ENCODE peak calls at places on chromosomes 2 and 18, in nine cellular contexts. D is tibial nerve; Q is activated CD8-positive, alpha-beta T cell treated with anti-CD3 and anti-CD28 coated beads for 36 hours; O is nephron progenitor cell; K is IMR-90; N is ovary; C is CD8-positive, alpha-beta T cell; Y is AG09309; V is psoas muscle. R is an unnamed sample.

GRCh38 chr2:130307850-130308249 is 34.8 kb upstream of the IMP4 start:
- DNase-seq in K (no peak), N (no peak), Q (no peak), V (peak), Y (no peak), O (no peak), C (no peak), D (no peak), R (no peak)

GRCh38 chr2:30305235-30305634 is 73.9 kb downstream of the LBH start:
- DNase-seq in V (no peak), D (no peak), Y (no peak), Q (no peak), O (no peak), C (no peak), N (no peak), K (peak), R (no peak)

GRCh38 chr2:57181315-57182038 is 865.1 kb upstream of the VRK2 start:
- DNase-seq in D (no peak), N (no peak), O (no peak), Q (no peak), K (peak), Y (no peak), V (no peak), C (no peak), R (no peak)

GRCh38 chr2:150472122-150472899 is 15.2 kb downstream of the RND3 start:
- DNase-seq in Q (no peak), K (peak), Y (no peak), V (peak), N (no peak), C (no peak), D (peak), O (no peak), R (no peak)

GRCh38 chr2:44071454-44072046 is 75.8 kb upstream of the LRPPRC start:
- DNase-seq in Y (no peak), V (no peak), N (no peak), K (no peak), O (no peak), Q (no peak), C (no peak), D (no peak), R (no peak)

GRCh38 chr2:85112906-85113625 is 20.1 kb upstream of the TCF7L1 start:
- DNase-seq in Y (no peak), N (no peak), V (no peak), K (peak), C (no peak), Q (no peak), D (no peak), O (no peak), R (no peak)

GRCh38 chr2:97849881-97850540 is 136.6 kb downstream of the ZAP70 start:
- DNase-seq in V (no peak), Q (peak), Y (no peak), D (no peak), C (no peak), K (peak), N (no peak), O (no peak), R (peak)

GRCh38 chr2:219718066-219718465 is 90.6 kb downstream of the SLC4A3 start:
- DNase-seq in N (no peak), Y (no peak), D (no peak), C (no peak), Q (no peak), K (no peak), V (no peak), O (no peak), R (no peak)

GRCh38 chr2:27566628-27567027 is 16.2 kb upstream of the ZNF512 start:
- DNase-seq in V (no peak), Q (no peak), Y (no peak), O (no peak), D (no peak), K (peak), C (no peak), N (no peak), R (no peak)

GRCh38 chr2:216002693-216003092 is 10.7 kb downstream of the MREG start:
- DNase-seq in V (no peak), K (no peak), N (no peak), Y (no peak), D (no peak), Q (no peak), C (no peak), O (no peak), R (no peak)

GRCh38 chr2:42977236-42978174 is 185.1 kb upstream of the HAAO start:
- DNase-seq in V (no peak), C (no peak), N (peak), O (no peak), K (no peak), Q (peak), D (no peak), Y (no peak), R (no peak)

GRCh38 chr2:175964195-175964594 is 37.9 kb downstream of the LNPK start:
- DNase-seq in V (no peak), Y (no peak), K (no peak), D (no peak), Q (no peak), C (no peak), N (no peak), O (no peak), R (no peak)

GRCh38 chr2:197183355-197183754 is 127.2 kb downstream of the ANKRD44 start:
- DNase-seq in Y (no peak), Q (no peak), C (no peak), N (no peak), O (no peak), D (no peak), K (peak), V (no peak), R (no peak)

GRCh38 chr2:149422991-149423338 is 92.6 kb downstream of the LYPD6 start:
- DNase-seq in Q (no peak), K (no peak), V (no peak), O (no peak), D (no peak), Y (no peak), N (no peak), C (no peak), R (no peak)

GRCh38 chr2:147846382-147847081 is 1.7 kb downstream of the ACVR2A start:
- DNase-seq in O (no peak), N (no peak), V (no peak), D (no peak), Q (no peak), Y (no peak), C (no peak), K (no peak), R (no peak)

GRCh38 chr2:130810490-130810889 is 26.2 kb upstream of the ARHGEF4 start:
- DNase-seq in C (no peak), K (no peak), Y (no peak), N (no peak), D (no peak), V (no peak), O (no peak), Q (no peak), R (no peak)

GRCh38 chr2:40353236-40353635 is 98.7 kb downstream of the SLC8A1 start:
- DNase-seq in K (no peak), V (peak), N (no peak), C (no peak), Q (no peak), Y (no peak), O (no peak), D (no peak), R (no peak)

GRCh38 chr18:77111449-77112160 is 21.0 kb downstream of the MBP start:
- DNase-seq in D (no peak), Q (no peak), N (no peak), C (no peak), O (no peak), V (peak), K (no peak), Y (no peak), R (no peak)

GRCh38 chr2:206585335-206585734 is 57.0 kb upstream of the FAM237A start:
- DNase-seq in O (no peak), Q (no peak), D (no peak), N (no peak), V (no peak), Y (peak), C (no peak), K (peak), R (no peak)

GRCh38 chr2:98985905-98986666 is 50.1 kb upstream of the CRACDL start:
- DNase-seq in V (no peak), Y (no peak), C (no peak), O (no peak), N (no peak), K (no peak), D (no peak), Q (no peak), R (peak)

GRCh38 chr2:181106229-181106628 is 125.8 kb downstream of the UBE2E3 start:
- DNase-seq in K (no peak), C (no peak), V (no peak), Y (no peak), D (no peak), N (no peak), Q (no peak), O (no peak), R (no peak)

GRCh38 chr2:241036397-241036963 is 38.1 kb downstream of the SNED1 start:
- DNase-seq in K (no peak), Q (peak), O (peak), N (no peak), Y (no peak), C (peak), V (no peak), D (no peak), R (peak)

GRCh38 chr2:132977812-132978529 is 308.0 kb upstream of the LYPD1 start:
- DNase-seq in D (no peak), K (peak), V (no peak), O (no peak), Q (no peak), N (no peak), Y (no peak), C (no peak), R (no peak)

GRCh38 chr2:39512434-39512935 is 75.4 kb upstream of the MAP4K3 start:
- DNase-seq in O (no peak), N (peak), C (no peak), D (no peak), K (no peak), Q (no peak), Y (no peak), V (peak), R (no peak)

GRCh38 chr2:227301523-227301922 is 23.5 kb upstream of the MFF start:
- DNase-seq in N (no peak), C (no peak), V (no peak), D (no peak), K (no peak), Y (no peak), Q (no peak), O (no peak), R (no peak)

GRCh38 chr2:122885436-122885835 is 1130.0 kb downstream of the TSN start:
- DNase-seq in C (no peak), D (no peak), O (no peak), K (no peak), V (no peak), Q (no peak), Y (no peak), N (no peak), R (no peak)

GRCh38 chr18:22302152-22302551 is 115.6 kb downstream of the CTAGE1 start:
- DNase-seq in C (no peak), Y (no peak), N (no peak), Q (no peak), K (no peak), O (no peak), D (no peak), V (no peak), R (no peak)

GRCh38 chr2:23636412-23636811 is 251.4 kb downstream of the KLHL29 start:
- DNase-seq in V (peak), K (peak), D (no peak), Q (peak), O (no peak), Y (no peak), N (no peak), C (no peak), R (no peak)

GRCh38 chr2:217964658-217965161 is 38.1 kb downstream of the TNS1 start:
- DNase-seq in V (no peak), N (peak), O (peak), C (no peak), K (no peak), D (no peak), Q (no peak), Y (no peak), R (no peak)

GRCh38 chr2:32745191-32745590 is 117.3 kb downstream of the TTC27 start:
- DNase-seq in V (no peak), O (no peak), D (no peak), K (peak), C (no peak), Y (no peak), N (no peak), Q (no peak), R (no peak)

GRCh38 chr18:77013777-77014525 is 118.6 kb downstream of the MBP start:
- DNase-seq in Q (no peak), V (peak), N (no peak), O (no peak), Y (no peak), K (no peak), D (peak), C (no peak), R (no peak)

GRCh38 chr2:16123881-16124780 is 183.8 kb downstream of the MYCN start:
- DNase-seq in O (no peak), Q (no peak), V (no peak), D (no peak), K (no peak), Y (no peak), N (no peak), C (no peak), R (no peak)

GRCh38 chr2:238338710-238339394 is 18.5 kb downstream of the TRAF3IP1 start:
- DNase-seq in O (no peak), C (no peak), N (no peak), D (no peak), Q (no peak), K (no peak), V (no peak), Y (no peak), R (no peak)

GRCh38 chr2:238337846-238338245 is 17.5 kb downstream of the TRAF3IP1 start:
- DNase-seq in K (no peak), N (no peak), O (no peak), C (no peak), D (no peak), Y (no peak), V (no peak), Q (no peak), R (no peak)

GRCh38 chr2:238339395-238339780 is 19.1 kb downstream of the TRAF3IP1 start:
- DNase-seq in V (no peak), N (no peak), Y (no peak), O (no peak), Q (no peak), K (no peak), C (no peak), D (no peak), R (no peak)

GRCh38 chr2:238341536-238341935 is 21.2 kb downstream of the TRAF3IP1 start:
- DNase-seq in Q (no peak), D (no peak), C (no peak), K (no peak), N (no peak), Y (no peak), O (no peak), V (no peak), R (no peak)

GRCh38 chr2:238339814-238340213 is 19.5 kb downstream of the TRAF3IP1 start:
- DNase-seq in D (no peak), O (no peak), Y (no peak), Q (peak), K (no peak), V (no peak), N (no peak), C (no peak), R (no peak)
- TF ChIP-seq CTCF in D (no peak), O (no peak), Y (no peak), Q (no peak), K (no peak), V (peak), N (no peak), C (no peak), R (no peak)

GRCh38 chr18:52903858-52904257 is 563.9 kb downstream of the DCC start:
- DNase-seq in O (peak), Q (peak), N (peak), V (no peak), D (no peak), C (no peak), K (no peak), Y (no peak), R (no peak)
- TF ChIP-seq CTCF in O (peak), Q (peak), N (no peak), V (peak), D (peak), C (no peak), K (no peak), Y (no peak), R (peak)

GRCh38 chr18:35127201-35127600 is 86.0 kb downstream of the MAPRE2 start:
- DNase-seq in D (no peak), K (peak), Y (no peak), Q (peak), V (no peak), C (no peak), N (no peak), O (no peak), R (no peak)
- TF ChIP-seq CTCF in D (no peak), K (peak), Y (peak), Q (no peak), V (no peak), C (no peak), N (no peak), O (no peak), R (no peak)

GRCh38 chr18:56997200-56997599 is 149.7 kb upstream of the BOD1L2 start:
- DNase-seq in N (no peak), C (no peak), Y (no peak), Q (no peak), V (no peak), K (no peak), O (no peak), D (no peak), R (no peak)

GRCh38 chr18:56999823-57000222 is 147.1 kb upstream of the BOD1L2 start:
- DNase-seq in N (no peak), C (no peak), O (no peak), Y (no peak), Q (no peak), V (no peak), D (no peak), K (no peak), R (no peak)

GRCh38 chr18:56990678-56991077 is 156.2 kb upstream of the BOD1L2 start:
- DNase-seq in Y (no peak), D (no peak), N (no peak), C (no peak), Q (no peak), O (no peak), K (no peak), V (no peak), R (no peak)

GRCh38 chr18:56992777-56993176 is 154.1 kb upstream of the BOD1L2 start:
- DNase-seq in V (no peak), K (peak), O (no peak), C (no peak), N (no peak), Y (no peak), D (no peak), Q (no peak), R (no peak)

DNA sequence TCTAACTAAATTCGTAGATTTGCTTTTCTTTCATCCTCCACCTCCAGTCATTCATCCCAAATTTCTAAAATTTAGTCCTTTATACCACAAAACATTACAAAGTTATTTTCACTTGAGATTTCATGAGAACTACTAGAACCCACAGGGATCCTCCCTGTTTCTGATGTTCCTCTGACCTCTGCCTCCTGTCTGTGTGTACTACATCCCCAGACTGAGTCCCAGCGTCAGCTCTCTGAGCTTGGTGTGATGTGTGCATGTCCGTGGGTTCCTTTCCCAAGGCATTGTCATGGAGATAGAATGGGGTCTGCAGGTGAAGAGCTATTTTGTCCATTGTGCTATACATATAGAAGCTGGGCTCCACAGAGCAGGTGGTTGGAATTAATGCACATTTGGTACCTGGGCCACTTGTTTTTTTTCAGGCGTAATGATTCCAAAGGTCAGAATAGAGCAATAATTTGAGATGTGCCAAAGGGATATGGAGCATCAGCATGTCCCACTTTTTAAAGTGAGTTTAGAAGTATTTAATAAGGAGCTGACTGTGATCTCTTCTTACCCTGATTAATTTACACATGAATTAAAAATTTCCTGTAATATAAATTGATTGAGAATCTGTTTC is 151.2 kb upstream of the BOD1L2 start:
- DNase-seq in Q (no peak), V (no peak), C (no peak), N (no peak), D (no peak), Y (no peak), K (no peak), O (no peak), R (no peak)
- TF ChIP-seq CTCF in Q (no peak), V (no peak), C (no peak), N (no peak), D (no peak), Y (no peak), K (no peak), O (no peak), R (no peak)

DNA sequence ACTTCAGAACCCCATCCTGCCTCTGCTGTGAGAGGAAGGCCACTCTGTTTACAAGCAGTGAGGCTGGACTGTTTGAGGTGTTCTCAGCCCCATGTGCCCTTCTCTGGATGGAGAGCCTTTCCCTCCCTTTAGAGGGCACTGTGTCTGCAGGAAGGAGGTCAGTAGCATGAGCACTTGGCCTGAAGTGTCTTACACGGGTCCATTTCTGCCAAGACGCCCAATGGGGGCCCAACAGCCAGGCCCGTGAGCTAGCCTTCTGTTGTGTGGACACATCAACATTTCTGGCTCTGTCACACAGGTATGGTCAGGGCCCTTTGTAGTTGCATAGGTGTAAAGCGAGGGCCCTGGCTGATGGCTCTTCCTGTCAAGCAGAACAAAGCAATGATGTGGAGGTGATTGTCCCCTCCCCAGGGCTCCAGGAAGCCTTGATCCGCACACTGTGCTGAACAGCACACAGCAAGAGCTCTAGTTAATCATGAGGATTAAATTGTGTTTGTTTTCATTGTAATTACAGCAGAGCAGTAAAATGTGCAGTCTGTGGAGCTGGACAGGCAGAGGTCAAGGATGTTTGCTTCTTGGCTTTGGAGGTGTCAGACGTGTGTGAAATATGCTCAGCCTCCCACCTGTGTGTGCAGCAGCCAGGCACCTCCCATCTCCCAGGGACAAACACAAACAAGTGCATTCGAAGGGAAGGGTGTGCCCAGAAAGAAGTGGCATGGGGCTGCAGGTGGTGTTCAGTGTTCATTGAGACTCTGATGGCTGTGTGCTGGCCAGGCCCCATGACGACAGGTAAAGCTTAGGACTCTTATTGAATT is 132.1 kb downstream of the SH3RF3 start:
- DNase-seq in C (no peak), O (peak), D (no peak), N (no peak), Y (no peak), V (no peak), K (peak), Q (no peak), R (no peak)
- TF ChIP-seq CTCF in C (no peak), O (peak), D (no peak), N (no peak), Y (peak), V (no peak), K (peak), Q (no peak), R (no peak)

GRCh38 chr2:83817511-83817910 is 641.6 kb downstream of the SUCLG1 start:
- DNase-seq in Y (no peak), D (no peak), K (no peak), Q (no peak), V (no peak), N (no peak), C (no peak), O (no peak), R (no peak)
- TF ChIP-seq CTCF in Y (peak), D (no peak), K (no peak), Q (no peak), V (no peak), N (no peak), C (no peak), O (no peak), R (no peak)

DNA sequence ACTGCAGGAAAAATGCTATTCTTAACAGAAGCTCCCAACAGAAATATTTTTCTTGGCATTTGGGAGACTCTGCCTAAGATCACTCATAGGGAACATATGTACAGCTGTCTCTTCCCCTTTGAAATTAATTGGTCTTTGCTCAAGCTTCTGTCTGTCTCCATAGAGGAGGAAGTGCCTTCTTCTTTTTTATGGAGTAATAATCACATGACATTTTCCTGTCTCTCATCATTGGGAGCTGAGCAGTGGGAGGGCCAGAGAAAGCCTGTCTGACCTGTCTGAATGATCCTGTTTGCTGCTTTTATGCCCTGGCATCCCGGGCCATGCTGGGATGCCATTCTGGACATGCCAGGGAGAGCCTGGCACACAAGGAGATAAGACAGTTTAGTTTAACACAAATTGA is 145.6 kb downstream of the AQP4 start:
- DNase-seq in N (no peak), D (no peak), V (no peak), C (no peak), O (no peak), Q (no peak), Y (no peak), K (no peak), R (no peak)
- TF ChIP-seq CTCF in N (no peak), D (no peak), V (no peak), C (no peak), O (no peak), Q (no peak), Y (no peak), K (no peak), R (no peak)

R was measured in GM13976.